ENCODE peak calls at places on chromosomes 1 and 21, in five cellular contexts. N, R, C, G and W are unnamed samples.

GRCh38 chr1:152110365-152110859 is 4.8 kb downstream of the TCHH start:
- DNase-seq in G (no peak), C (no peak), N (peak), R (no peak), W (peak)

GRCh38 chr1:160874935-160875334 is 10.0 kb downstream of the ITLN1 start:
- DNase-seq in R (no peak), C (no peak), N (peak), G (no peak), W (no peak)

GRCh38 chr1:84582802-84583587 is 8.8 kb upstream of the CTBS start:
- DNase-seq in G (no peak), C (no peak), R (peak), N (no peak), W (no peak)

GRCh38 chr1:245205864-245206263 is 51.1 kb downstream of the KIF26B start:
- DNase-seq in R (no peak), G (no peak), C (no peak), N (no peak), W (no peak)

GRCh38 chr1:205528887-205529825 is 24.7 kb downstream of the CDK18 start:
- DNase-seq in G (peak), R (no peak), C (no peak), N (peak), W (no peak)

GRCh38 chr1:154951901-154952657 is 3.8 kb downstream of the PBXIP1 start:
- DNase-seq in R (no peak), N (peak), G (no peak), C (no peak), W (no peak)

GRCh38 chr1:222887127-222887461 is 72.3 kb downstream of the DISP1 start:
- DNase-seq in C (no peak), N (no peak), G (no peak), R (no peak), W (no peak)

GRCh38 chr1:162498442-162498785 is 796 bp downstream of the UHMK1 start:
- DNase-seq in N (no peak), G (no peak), R (no peak), C (no peak), W (no peak)

GRCh38 chr1:243924588-243925349 is 74.7 kb upstream of the AKT3 start:
- DNase-seq in C (no peak), N (no peak), G (no peak), R (no peak), W (no peak)

GRCh38 chr1:6634278-6635052 is 9.8 kb downstream of the THAP3 start:
- DNase-seq in C (no peak), R (no peak), G (no peak), N (peak), W (no peak)

GRCh38 chr21:37032293-37032692 is 25.8 kb downstream of the RIPPLY3 start:
- DNase-seq in R (no peak), G (no peak), N (no peak), C (no peak), W (no peak)

GRCh38 chr1:204191481-204191880 is 4.8 kb downstream of the KISS1 start:
- DNase-seq in C (no peak), N (no peak), G (no peak), R (no peak), W (no peak)

GRCh38 chr1:95916616-95917015 is 682.6 kb downstream of the RWDD3 start:
- DNase-seq in R (no peak), C (no peak), G (no peak), N (no peak), W (no peak)

GRCh38 chr1:6317101-6317760 is 56.3 kb upstream of the GPR153 start:
- DNase-seq in G (no peak), C (no peak), N (no peak), R (no peak), W (no peak)

GRCh38 chr1:63877816-63878215 is 104.0 kb downstream of the ROR1 start:
- DNase-seq in G (no peak), N (no peak), R (peak), C (no peak), W (no peak)

GRCh38 chr1:155170101-155170785 is 2.9 kb downstream of the KRTCAP2 start:
- DNase-seq in R (no peak), C (no peak), N (no peak), G (no peak), W (no peak)

GRCh38 chr1:2543543-2544092 is 12.6 kb upstream of the TNFRSF14 start:
- DNase-seq in C (no peak), G (no peak), N (peak), R (no peak), W (no peak)

GRCh38 chr1:161342186-161342585 is 25.5 kb downstream of the CFAP126 start:
- DNase-seq in G (no peak), C (no peak), R (no peak), N (no peak), W (no peak)

GRCh38 chr1:228902781-228903572 is 167.7 kb downstream of the RHOU start:
- DNase-seq in R (peak), N (no peak), G (no peak), C (peak), W (peak)

GRCh38 chr1:247548847-247549246 is at the start of gene GCSAML:
- DNase-seq in R (no peak), G (no peak), C (no peak), N (peak), W (no peak)

GRCh38 chr1:116134178-116134773 is 23.1 kb downstream of the MAB21L3 start:
- DNase-seq in R (no peak), C (no peak), G (no peak), N (no peak), W (no peak)
- TF ChIP-seq CTCF in R (no peak), C (peak), G (no peak), N (peak), W (peak)

GRCh38 chr1:10856863-10857598 is 60.6 kb upstream of the CASZ1 start:
- DNase-seq in G (no peak), N (no peak), C (no peak), R (no peak), W (no peak)
- TF ChIP-seq CTCF in G (no peak), N (no peak), C (no peak), R (no peak), W (no peak)

DNA sequence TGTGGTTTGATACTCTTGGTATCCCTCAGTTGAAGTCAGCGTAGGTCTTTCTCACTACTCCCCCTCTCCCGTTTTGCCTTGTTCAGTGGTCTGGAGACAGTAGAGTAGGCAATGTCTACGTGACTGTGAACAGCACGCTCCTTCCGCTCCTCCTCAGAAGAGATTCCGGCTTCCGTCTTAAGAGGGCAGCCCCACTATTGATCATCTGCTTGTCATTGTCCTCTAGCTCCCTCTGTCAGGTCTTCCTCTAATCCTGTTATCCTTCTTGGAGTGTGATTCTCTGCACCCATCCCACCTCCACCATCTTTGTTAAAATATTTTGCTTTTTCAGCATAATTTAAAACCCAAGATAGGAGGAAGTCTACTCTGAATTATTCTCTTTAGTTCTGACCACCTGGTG is 129.9 kb upstream of the KCNK2 start:
- DNase-seq in R (no peak), N (no peak), C (no peak), G (no peak), W (no peak)
- TF ChIP-seq CTCF in R (no peak), N (no peak), C (no peak), G (no peak), W (no peak)

DNA sequence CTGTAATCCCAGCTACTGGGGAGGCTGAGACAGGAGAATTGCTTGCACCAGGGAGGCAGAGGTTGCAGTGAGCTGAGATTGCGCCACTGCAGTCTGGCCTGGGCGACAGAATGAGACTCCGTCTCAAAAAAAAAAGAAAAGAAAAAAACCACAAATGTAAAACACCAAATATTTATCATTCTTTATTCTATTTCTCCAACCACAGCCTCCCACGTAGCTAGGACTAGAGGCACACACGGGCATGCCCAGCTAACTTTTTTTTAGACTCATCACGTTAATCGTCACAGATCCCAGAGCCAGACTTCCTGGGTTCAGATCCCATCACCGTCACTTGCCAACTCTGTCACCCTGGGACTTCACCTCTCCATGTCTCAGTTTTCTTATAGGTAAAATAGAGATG is 13.6 kb downstream of the DNAJC16 start:
- DNase-seq in N (no peak), C (no peak), G (no peak), R (no peak), W (no peak)
- TF ChIP-seq CTCF in N (no peak), C (no peak), G (no peak), R (no peak), W (no peak)

GRCh38 chr1:241532173-241532553 is at the start of gene KMO:
- DNase-seq in G (no peak), N (peak), R (no peak), C (no peak), W (no peak)

GRCh38 chr1:241527146-241527545 is 5.0 kb upstream of the KMO start:
- DNase-seq in R (no peak), N (no peak), G (no peak), C (no peak), W (no peak)

GRCh38 chr1:241533375-241534115 is 1.4 kb downstream of the KMO start:
- DNase-seq in R (no peak), N (no peak), C (no peak), G (no peak), W (no peak)

GRCh38 chr1:241532864-241533263 is 686 bp downstream of the KMO start:
- DNase-seq in C (no peak), G (no peak), N (peak), R (no peak), W (no peak)

DNA sequence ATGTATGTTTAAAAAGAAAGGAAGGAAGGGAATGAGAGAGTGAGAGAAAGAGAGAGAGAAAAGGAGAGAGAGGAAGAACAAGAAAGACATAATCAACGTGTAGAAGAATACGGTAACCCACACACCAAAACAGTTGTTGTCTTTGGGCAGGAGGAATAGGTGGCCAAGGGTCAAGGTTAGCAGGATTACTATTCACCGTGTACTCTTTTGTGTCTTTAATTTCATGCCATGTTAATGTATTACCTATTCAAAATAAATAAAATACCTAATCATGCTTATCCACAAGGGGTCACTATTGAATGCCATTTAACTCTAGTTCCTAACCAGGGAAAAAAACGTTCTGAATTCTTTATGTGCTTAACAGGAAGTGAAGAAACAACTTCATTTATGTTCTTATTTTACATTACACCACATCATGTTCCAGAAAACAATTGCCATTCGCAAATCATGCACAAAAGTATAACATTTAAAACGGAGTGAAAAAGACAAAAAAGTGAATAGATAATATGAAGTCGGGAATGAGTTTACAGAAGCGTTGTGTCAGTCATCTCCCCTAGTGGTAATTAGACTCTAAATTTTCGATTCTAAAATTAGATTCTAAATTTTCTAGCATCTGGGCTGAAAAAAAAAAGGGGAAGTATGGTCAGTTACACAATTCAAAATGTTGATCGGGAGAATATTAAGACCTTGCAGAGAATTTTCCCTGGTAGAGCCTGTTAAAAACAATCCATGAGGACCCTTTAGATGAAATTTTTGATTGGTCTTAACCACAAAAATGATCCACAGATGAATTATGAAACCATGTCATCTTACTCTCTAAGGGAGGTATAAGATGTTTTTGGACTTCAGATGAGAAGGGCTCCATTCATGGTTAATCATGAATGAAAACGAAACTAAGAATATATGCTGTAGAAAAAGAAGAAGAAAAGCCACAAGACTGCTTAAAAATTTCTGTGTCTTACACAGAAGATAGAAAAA is 694 bp upstream of the KMO start:
- DNase-seq in C (peak), G (no peak), N (no peak), R (peak), W (peak)
- TF ChIP-seq CTCF in C (peak), G (peak), N (peak), R (peak), W (peak)